ENCODE peak calls at places on chromosomes 12 and 14, in seven cellular contexts. P is GM23338, X is MM.1S, K is hepatocyte, A is neural progenitor cell, F is HCT116, L is PC-3. W is an unnamed sample. For H3K4me1, the result is how much of the 10 kb centered on the place peaks cover.

GRCh38 chr12:122862872-122863701 is 27.8 kb downstream of the HIP1R start:
- DNase-seq in P (no peak), X (no peak), K (peak), A (no peak), F (no peak), L (peak), W (no peak)

GRCh38 chr12:57487055-57487596 is 742 bp upstream of the MARS1 start:
- DNase-seq in P (peak), X (no peak), K (no peak), A (no peak), F (no peak), L (no peak), W (no peak)

GRCh38 chr14:57884175-57884574 is 18.3 kb upstream of the SLC35F4 start:
- DNase-seq in P (no peak), X (no peak), K (no peak), A (no peak), F (no peak), L (peak), W (peak)

GRCh38 chr12:56632701-56633464 is 2.8 kb upstream of the BAZ2A start:
- DNase-seq in P (no peak), X (no peak), K (no peak), A (peak), F (no peak), L (no peak), W (peak)

GRCh38 chr12:127596881-127597280 is 670.1 kb upstream of the TMEM132C start:
- DNase-seq in P (no peak), X (no peak), K (no peak), A (no peak), F (no peak), L (no peak), W (no peak)

GRCh38 chr14:79551591-79551990 is 659.7 kb downstream of the DIO2 start:
- DNase-seq in P (no peak), X (no peak), K (peak), A (no peak), F (no peak), L (no peak), W (no peak)

GRCh38 chr12:915090-915489 is 34.4 kb downstream of the RAD52 start:
- DNase-seq in P (peak), X (peak), K (no peak), A (no peak), F (no peak), L (peak), W (no peak)

GRCh38 chr12:30756074-30756473 is 1.3 kb upstream of the CAPRIN2 start:
- DNase-seq in P (no peak), X (no peak), K (no peak), A (no peak), F (no peak), L (no peak), W (no peak)

GRCh38 chr12:55044135-55044534 is 24.4 kb downstream of the NEUROD4 start:
- DNase-seq in P (peak), X (no peak), K (no peak), A (no peak), F (no peak), L (no peak), W (no peak)

GRCh38 chr12:108825205-108825950 is 32.0 kb downstream of the SSH1 start:
- DNase-seq in P (no peak), X (peak), K (no peak), A (no peak), F (no peak), L (no peak), W (peak)

GRCh38 chr12:101001669-101002068 is 207.1 kb downstream of the ANO4 start:
- DNase-seq in P (no peak), X (no peak), K (no peak), A (no peak), F (no peak), L (peak), W (no peak)

GRCh38 chr12:94560416-94561221 is 89.7 kb downstream of the TMCC3 start:
- DNase-seq in P (peak), X (peak), K (peak), A (peak), F (peak), L (peak), W (peak)

GRCh38 chr12:96107236-96107635 is 71.8 kb upstream of the LTA4H start:
- DNase-seq in P (no peak), X (no peak), K (no peak), A (no peak), F (no peak), L (no peak), W (no peak)

GRCh38 chr14:94827711-94828505 is 58.0 kb upstream of the GSC start:
- DNase-seq in P (no peak), X (no peak), K (peak), A (no peak), F (no peak), L (no peak), W (no peak)

GRCh38 chr12:2027379-2027778 is 23.1 kb upstream of the DCP1B start:
- DNase-seq in P (no peak), X (no peak), K (no peak), A (no peak), F (no peak), L (no peak), W (no peak)

GRCh38 chr12:24270464-24270863 is 321.0 kb upstream of the SOX5 start:
- DNase-seq in P (no peak), X (no peak), K (no peak), A (no peak), F (no peak), L (no peak), W (no peak)

GRCh38 chr12:6643569-6644256 is 3.5 kb downstream of the ACRBP start:
- DNase-seq in P (no peak), X (no peak), K (no peak), A (no peak), F (no peak), L (no peak), W (no peak)

GRCh38 chr14:63178912-63179311 is 25.3 kb upstream of the RHOJ start:
- DNase-seq in P (no peak), X (no peak), K (no peak), A (no peak), F (no peak), L (peak), W (peak)

GRCh38 chr12:111076199-111076598 is 155.8 kb upstream of the MYL2 start:
- DNase-seq in P (no peak), X (no peak), K (no peak), A (no peak), F (no peak), L (no peak), W (no peak)

DNA sequence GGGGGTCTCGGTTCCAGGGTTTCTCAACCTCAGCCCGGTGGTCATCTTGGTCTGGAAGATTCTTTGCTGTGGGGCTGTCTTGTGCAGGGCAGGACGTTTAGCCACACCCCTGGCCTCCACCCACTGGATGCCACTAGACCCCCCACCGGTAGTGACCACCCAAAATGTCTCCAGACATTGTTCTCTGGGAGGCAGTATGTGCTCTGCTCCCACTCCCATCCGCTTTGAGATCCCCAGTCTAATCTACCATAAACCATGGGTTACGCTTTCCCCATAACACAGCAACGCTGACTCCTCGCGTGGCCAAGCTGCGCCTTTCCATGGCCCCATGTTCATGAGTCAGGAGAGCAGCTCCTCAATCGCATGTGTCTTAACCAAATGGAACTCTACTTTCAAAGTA is 155.8 kb downstream of the RIMBP2 start:
- DNase-seq in P (no peak), X (no peak), K (no peak), A (no peak), F (no peak), L (no peak), W (no peak)
- TF ChIP-seq EZH2 in P (no peak), X (no peak), K (no peak), A (no peak), F (no peak), L (no peak), W (no peak)

GRCh38 chr12:124772467-124773170 is 91.0 kb downstream of the SCARB1 start:
- DNase-seq in P (peak), X (no peak), K (no peak), A (no peak), F (no peak), L (peak), W (peak)
- H3K4me1 ChIP-seq in P (under half), X (under half), K (under half), A (under half), F (under half), L (under half), W (under half)

DNA sequence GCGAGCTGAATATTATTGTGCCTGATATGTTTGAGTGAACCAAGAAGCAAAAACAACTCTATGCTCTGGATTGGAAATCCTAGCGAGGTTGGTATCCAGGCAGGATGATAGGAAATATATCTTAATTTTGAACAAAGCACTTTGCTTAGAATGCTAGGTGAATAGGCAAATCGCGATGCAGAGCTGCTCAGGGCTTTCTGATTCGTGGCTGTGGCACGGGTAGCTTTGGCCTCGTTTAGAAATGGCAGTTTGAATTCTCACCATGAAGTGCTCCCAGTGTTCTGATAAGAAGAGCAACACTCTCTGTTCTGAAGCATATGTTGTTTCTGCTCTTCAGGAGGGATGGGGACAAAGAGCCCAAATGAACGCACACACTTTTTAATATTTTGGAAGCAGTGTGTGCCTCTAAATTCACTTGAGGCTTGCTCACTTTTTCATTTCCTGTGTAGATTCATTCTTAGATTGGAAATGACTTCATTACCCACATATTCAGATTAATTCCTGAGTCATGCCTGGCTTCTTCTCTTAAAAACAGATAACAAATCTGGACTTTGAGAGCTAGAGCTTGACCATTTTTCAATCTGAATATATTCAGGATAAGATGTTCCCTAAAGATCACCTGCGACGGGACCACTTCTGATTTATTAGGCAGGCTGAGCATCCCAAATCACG is 200.9 kb downstream of the RPAP3 start:
- DNase-seq in P (no peak), X (no peak), K (no peak), A (no peak), F (no peak), L (peak), W (peak)
- TF ChIP-seq EZH2phosphoT487 in P (no peak), X (no peak), K (no peak), A (no peak), F (no peak), L (no peak), W (no peak)

GRCh38 chr12:27970981-27971489 is 1.5 kb downstream of the PTHLH start:
- DNase-seq in P (peak), X (no peak), K (peak), A (peak), F (no peak), L (peak), W (peak)

GRCh38 chr12:27970391-27970980 is 2.0 kb downstream of the PTHLH start:
- DNase-seq in P (peak), X (no peak), K (peak), A (peak), F (no peak), L (peak), W (peak)

GRCh38 chr12:27969901-27970390 is 2.6 kb downstream of the PTHLH start:
- DNase-seq in P (peak), X (peak), K (peak), A (peak), F (peak), L (peak), W (peak)

GRCh38 chr12:27972721-27973120 is at the start of gene PTHLH:
- DNase-seq in P (no peak), X (no peak), K (no peak), A (no peak), F (no peak), L (peak), W (peak)

GRCh38 chr12:27971606-27972005 is 927 bp downstream of the PTHLH start:
- DNase-seq in P (no peak), X (no peak), K (peak), A (no peak), F (no peak), L (peak), W (no peak)
- TF ChIP-seq EZH2 in P (peak), X (no peak), K (no peak), A (no peak), F (no peak), L (no peak), W (no peak)